ENCODE peak calls at places on chromosomes 7 and 10, in four cellular contexts. J, B, X and V are unnamed samples.

GRCh38 chr10:93495654-93496321 is 624 bp upstream of the CEP55 start:
- DNase-seq in B (no peak), J (no peak), X (no peak), V (peak)

GRCh38 chr10:1687606-1688005 is 49.7 kb downstream of the ADARB2 start:
- DNase-seq in B (no peak), X (no peak), J (no peak), V (no peak)

GRCh38 chr7:106545275-106545674 is 115.7 kb downstream of the CCDC71L start:
- DNase-seq in X (no peak), B (no peak), J (no peak), V (no peak)

GRCh38 chr10:122861724-122862161 is 16.1 kb upstream of the CUZD1 start:
- DNase-seq in J (no peak), B (no peak), X (peak), V (no peak)

GRCh38 chr7:9488555-9488954 is 1055.1 kb downstream of the NXPH1 start:
- DNase-seq in B (no peak), J (no peak), X (peak), V (peak)

GRCh38 chr7:42945821-42946615 is 13.8 kb downstream of the MRPL32 start:
- DNase-seq in J (no peak), X (no peak), B (no peak), V (no peak)

GRCh38 chr7:108059526-108059925 is 56.6 kb upstream of the LAMB1 start:
- DNase-seq in J (no peak), X (no peak), B (no peak), V (no peak)

GRCh38 chr7:117750612-117751563 is 122.4 kb downstream of the CTTNBP2 start:
- DNase-seq in B (no peak), J (peak), X (peak), V (no peak)

GRCh38 chr7:148262721-148263229 is 327.8 kb upstream of the C7orf33 start:
- DNase-seq in B (peak), J (peak), X (peak), V (peak)

GRCh38 chr7:74466196-74466813 is 12.6 kb downstream of the GTF2IRD1 start:
- DNase-seq in X (no peak), J (no peak), B (no peak), V (peak)

GRCh38 chr10:27190508-27190907 is 35.4 kb downstream of the MASTL start:
- DNase-seq in B (no peak), J (no peak), X (no peak), V (no peak)

GRCh38 chr10:97003804-97004201 is 171.7 kb downstream of the LCOR start:
- DNase-seq in B (no peak), X (no peak), J (no peak), V (no peak)

GRCh38 chr7:111086532-111086931 is 4.4 kb upstream of the LRRN3 start:
- DNase-seq in J (no peak), X (peak), B (no peak), V (no peak)

GRCh38 chr7:142813262-142813661 is 41.6 kb upstream of the EPHB6 start:
- DNase-seq in B (peak), J (no peak), X (peak), V (peak)

GRCh38 chr10:92239600-92240288 is 51.1 kb downstream of the CPEB3 start:
- DNase-seq in B (peak), X (peak), J (peak), V (peak)

GRCh38 chr10:115985696-115986095 is 287.3 kb downstream of the GFRA1 start:
- DNase-seq in J (no peak), X (peak), B (no peak), V (no peak)

GRCh38 chr10:71747808-71748523 is 25.4 kb downstream of the VSIR start:
- DNase-seq in B (no peak), J (no peak), X (no peak), V (no peak)

GRCh38 chr10:1243486-1244182 is 187.4 kb downstream of the WDR37 start:
- DNase-seq in J (no peak), X (no peak), B (peak), V (peak)

GRCh38 chr10:13961096-13961495 is 369.6 kb downstream of the FRMD4A start:
- DNase-seq in J (no peak), B (no peak), X (peak), V (peak)

GRCh38 chr10:128318366-128318765 is 192.1 kb upstream of the MKI67 start:
- DNase-seq in X (no peak), B (no peak), J (no peak), V (no peak)

GRCh38 chr10:126012485-126012884 is 116.1 kb downstream of the FANK1 start:
- DNase-seq in J (no peak), X (peak), B (no peak), V (no peak)

GRCh38 chr7:44189286-44189992 is at the start of gene GCK:
- DNase-seq in B (no peak), X (no peak), J (no peak), V (peak)

GRCh38 chr10:128526793-128527375 is 400.7 kb upstream of the MKI67 start:
- DNase-seq in B (peak), X (no peak), J (no peak), V (no peak)

GRCh38 chr10:34780818-34781380 is 34.2 kb downstream of the PARD3 start:
- DNase-seq in B (no peak), J (no peak), X (peak), V (peak)

GRCh38 chr7:128069367-128070364 is 38.4 kb upstream of the LRRC4 start:
- DNase-seq in X (no peak), B (no peak), J (no peak), V (no peak)

GRCh38 chr10:87942884-87943527 is 79.6 kb downstream of the PTEN start:
- DNase-seq in B (no peak), X (peak), J (no peak), V (no peak)

DNA sequence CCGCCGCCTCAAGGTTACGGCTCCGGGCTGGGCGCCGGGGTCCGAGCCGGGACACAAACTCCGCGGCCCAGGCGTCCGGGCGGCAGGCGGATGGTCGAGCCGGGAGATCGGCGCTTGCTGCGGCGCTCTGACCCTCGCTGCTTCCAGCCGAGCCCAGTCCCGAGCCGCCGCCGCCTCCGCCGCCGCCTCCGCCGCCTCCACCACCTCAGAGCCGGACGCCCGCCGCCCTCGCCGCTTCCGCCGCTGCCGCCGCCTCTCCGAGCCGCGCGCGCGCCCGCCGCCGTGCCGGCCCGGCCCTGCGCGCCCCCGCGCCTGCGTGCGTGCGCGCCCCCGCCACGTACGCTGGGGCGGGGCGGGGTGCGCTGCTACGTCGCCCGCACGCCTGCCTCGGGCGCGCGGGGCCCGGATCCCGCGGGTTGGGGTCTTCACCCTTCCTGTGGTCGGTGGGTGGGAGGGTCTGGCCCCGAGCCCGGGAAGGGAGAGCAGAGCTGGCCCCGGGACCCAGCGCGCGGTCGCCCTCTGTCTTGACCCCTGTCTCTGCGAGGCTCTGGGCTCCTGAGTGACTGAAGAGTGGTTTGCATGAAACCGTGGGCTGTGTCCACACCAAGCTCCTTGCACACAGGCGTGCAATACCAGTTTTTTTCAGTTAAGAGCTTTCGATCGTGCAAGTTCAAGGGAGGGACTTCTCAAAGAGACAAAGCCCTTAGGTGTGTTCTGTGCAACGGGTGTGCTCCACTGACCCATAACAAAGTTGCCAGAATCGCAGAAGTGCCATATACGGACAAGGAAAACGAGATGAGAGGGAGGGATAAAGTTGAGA is at the start of gene SMURF1:
- DNase-seq in X (peak), B (peak), J (peak), V (peak)
- H2BK5ac ChIP-seq in X (peak), B (no peak), J (peak), V (no peak)

GRCh38 chr10:29257106-29257783 is 31.6 kb upstream of the LYZL1 start:
- DNase-seq in X (peak), J (no peak), B (no peak), V (peak)
- H2BK5ac ChIP-seq in X (no peak), J (no peak), B (no peak), V (no peak)

DNA sequence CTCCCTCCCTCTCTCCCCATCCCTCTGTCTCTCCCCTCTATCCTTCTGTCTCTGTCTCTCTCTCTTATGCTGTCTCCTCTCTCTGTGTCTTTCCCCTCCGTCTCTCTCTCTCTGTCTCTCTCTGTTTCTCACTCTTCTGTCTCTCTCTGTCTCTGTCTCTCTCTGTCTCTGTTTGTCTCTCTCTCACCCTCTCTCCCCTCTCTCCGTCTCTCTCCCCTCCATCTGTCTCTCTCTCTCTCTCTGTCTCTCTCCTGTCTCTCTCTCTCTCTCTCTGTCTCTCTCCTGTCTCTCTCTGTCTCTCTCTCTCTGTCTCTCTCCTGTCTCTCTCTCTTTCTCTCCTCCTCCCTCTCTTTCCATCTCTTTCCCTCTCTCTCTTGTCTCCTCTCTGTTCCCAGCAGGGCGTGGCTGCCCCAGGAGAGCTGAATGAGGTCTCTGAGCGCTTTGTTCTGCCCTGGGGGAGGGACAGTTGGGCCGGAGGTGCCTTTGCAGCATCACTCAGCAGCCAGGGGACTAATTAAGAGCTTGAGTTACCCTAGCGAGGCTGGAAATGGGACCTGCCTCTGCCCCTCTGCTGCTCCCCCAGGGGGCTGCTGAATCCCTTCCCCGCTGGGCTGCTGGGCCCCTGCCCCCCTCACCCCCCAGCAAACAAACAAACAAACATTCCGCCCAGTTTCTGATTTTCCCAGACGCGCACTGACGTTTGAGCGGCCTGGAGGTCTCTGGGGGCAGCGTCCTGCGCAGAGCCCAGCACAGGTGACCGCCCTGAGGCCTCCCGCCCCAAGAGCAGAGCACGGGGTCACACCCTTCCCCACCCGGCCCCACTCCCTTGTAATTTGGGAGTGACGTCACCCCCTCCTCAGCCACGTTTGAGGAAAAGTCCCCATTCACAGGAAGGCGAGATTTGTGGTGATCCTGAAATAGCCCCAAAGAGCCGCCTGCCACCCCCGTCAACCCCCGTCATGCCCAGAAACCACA is 68.1 kb downstream of the PDGFA start:
- DNase-seq in X (no peak), J (no peak), B (peak), V (peak)
- H2BK5ac ChIP-seq in X (no peak), J (peak), B (no peak), V (no peak)

GRCh38 chr7:49125246-49125645 is 200.9 kb downstream of the CDC14C start:
- DNase-seq in B (no peak), X (no peak), J (no peak), V (no peak)

DNA sequence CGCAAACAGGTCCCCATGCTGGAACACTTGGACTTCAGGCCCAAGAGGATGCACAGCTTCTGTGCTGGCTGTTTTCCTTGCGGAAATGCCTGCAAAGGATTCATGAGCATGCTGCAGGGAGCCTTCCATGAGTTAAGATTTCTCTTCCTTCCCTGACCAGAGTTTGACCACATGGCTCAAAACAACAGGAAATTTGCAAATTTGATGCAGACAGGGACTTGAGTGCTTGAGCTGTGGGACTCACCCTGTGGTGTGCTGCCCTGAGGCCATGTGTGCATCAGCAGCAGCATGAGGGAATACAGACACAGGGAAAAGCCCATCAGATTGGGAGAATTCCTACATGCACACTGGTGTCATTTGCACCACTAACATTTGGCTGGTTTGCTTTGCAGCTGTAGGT is 195.4 kb downstream of the CDC14C start:
- DNase-seq in B (no peak), J (no peak), X (no peak), V (peak)
- H2BK5ac ChIP-seq in B (no peak), J (no peak), X (no peak), V (peak)

GRCh38 chr7:141167376-141167964 is 93.6 kb downstream of the TMEM178B start:
- DNase-seq in B (no peak), J (no peak), X (no peak), V (no peak)
- H2BK5ac ChIP-seq in B (no peak), J (no peak), X (no peak), V (no peak)

GRCh38 chr10:124156524-124157225 is 63.3 kb upstream of the CHST15 start:
- DNase-seq in X (no peak), J (no peak), B (peak), V (no peak)

GRCh38 chr10:124153601-124153930 is 60.2 kb upstream of the CHST15 start:
- DNase-seq in B (no peak), X (no peak), J (no peak), V (no peak)

GRCh38 chr10:124158592-124158991 is 65.2 kb upstream of the CHST15 start:
- DNase-seq in B (no peak), X (no peak), J (no peak), V (no peak)

GRCh38 chr10:124157286-124157685 is 63.9 kb upstream of the CHST15 start:
- DNase-seq in B (no peak), J (no peak), X (no peak), V (no peak)

GRCh38 chr10:124155781-124156401 is 62.5 kb upstream of the CHST15 start:
- DNase-seq in J (no peak), B (no peak), X (no peak), V (no peak)
- H2BK5ac ChIP-seq in J (no peak), B (no peak), X (no peak), V (no peak)

DNA sequence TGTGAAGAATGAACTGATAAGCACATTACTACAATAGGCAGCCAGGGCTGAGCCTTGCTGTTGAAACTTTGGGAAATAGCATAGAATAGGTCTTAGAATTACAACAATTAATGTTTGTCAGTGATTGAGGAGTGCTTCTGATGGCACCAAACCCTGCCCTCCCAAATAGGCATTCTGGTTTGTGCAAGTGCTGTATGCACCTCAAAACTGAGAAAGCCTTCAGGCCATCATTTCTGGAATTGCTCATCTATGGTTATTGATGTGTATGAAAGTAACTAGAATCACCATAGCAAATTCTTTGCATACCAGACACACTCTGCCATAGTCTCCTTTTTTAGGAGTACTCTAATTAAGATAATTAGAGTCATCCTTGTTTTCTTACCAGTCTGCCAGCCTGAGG is 585.0 kb upstream of the MBL2 start:
- DNase-seq in X (no peak), J (no peak), B (no peak), V (peak)
- H2BK5ac ChIP-seq in X (no peak), J (no peak), B (no peak), V (peak)

DNA sequence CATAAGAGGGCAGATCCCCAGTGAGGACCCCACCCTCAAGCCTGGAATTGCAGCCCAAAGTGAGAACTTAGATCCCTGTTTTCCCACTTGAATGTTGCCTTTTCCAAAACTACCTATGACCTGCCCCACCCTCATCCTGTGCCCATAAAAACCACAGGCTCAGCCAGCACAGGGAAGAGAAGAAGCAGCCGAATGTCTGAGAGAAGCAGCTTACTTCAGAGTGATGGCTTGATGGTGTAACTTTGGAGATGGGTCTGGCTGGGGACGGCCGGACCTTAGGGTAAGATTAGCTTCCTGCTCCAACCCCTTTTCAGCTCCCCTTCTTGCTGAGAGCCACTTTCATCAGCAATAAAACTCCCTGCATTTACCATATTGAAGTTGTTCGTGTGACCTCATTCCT is 5.7 kb downstream of the SLC25A40 start:
- DNase-seq in X (no peak), J (no peak), B (no peak), V (no peak)
- H2BK5ac ChIP-seq in X (no peak), J (no peak), B (no peak), V (no peak)

DNA sequence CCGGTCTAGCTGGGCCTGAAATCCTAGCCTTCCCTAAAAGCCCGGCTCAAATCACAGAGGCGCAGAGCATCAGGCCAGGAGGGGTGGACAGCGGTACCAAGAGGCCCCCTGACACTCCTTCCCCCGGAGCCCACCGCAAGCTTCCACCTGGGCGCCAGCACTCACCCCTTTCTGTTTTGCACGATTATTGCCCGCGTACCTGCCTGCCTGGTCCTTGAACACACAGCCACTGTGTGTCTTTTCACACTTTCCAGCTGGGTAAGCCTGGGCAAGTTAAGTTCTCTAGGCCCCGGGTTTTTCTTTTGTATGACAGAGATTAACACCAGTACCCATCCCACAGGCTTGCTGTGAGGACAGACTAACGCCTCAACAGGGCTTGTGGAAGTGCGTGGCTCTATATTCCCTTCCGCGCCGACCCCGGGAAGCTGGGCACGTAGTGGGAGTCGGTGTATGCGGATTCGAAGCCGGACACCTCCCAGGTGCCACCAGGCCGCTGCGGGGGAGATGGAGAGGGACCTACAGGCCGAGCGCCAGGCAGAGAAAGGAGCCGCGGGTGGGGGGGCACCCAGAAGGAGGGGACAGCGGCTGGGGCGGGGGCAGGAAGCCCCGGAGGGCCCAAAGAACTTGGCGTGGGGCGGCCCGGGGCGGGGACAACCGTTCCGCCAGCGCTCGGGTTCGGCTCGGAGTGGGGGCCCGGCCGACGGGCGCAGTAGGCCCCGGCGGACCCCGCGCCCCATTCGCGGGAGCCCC is 792 bp downstream of the ZNF746 start:
- DNase-seq in J (peak), X (peak), B (no peak), V (peak)
- H2BK5ac ChIP-seq in J (no peak), X (peak), B (no peak), V (no peak)